ENCODE peak calls at places on chromosomes 11 and 22, in eight cellular contexts. A is adrenal gland, B is GM20000, G is heart left ventricle, U is endodermal cell, J is activated B cell treated with CpG ODN at 0.5 μM for 24 hours, F is IMR-90, S is bronchial epithelial cell. N is an unnamed sample.

GRCh38 chr11:66844496-66845142 is 1.4 kb downstream of the RCE1 start:
- DNase-seq in A (peak), B (no peak), G (no peak), U (peak), J (no peak), F (no peak), S (no peak), N (no peak)

GRCh38 chr11:62461740-62462522 is 43.1 kb downstream of the SCGB1A1 start:
- DNase-seq in A (no peak), B (no peak), G (no peak), U (no peak), J (no peak), F (peak), S (no peak), N (no peak)

GRCh38 chr11:10097615-10098014 is 196.4 kb downstream of the SBF2 start:
- DNase-seq in A (no peak), B (no peak), G (no peak), U (no peak), J (no peak), F (no peak), S (no peak), N (no peak)

GRCh38 chr22:38236786-38237185 is 35.0 kb downstream of the MAFF start:
- DNase-seq in A (no peak), B (no peak), G (no peak), U (no peak), J (no peak), F (no peak), S (peak), N (no peak)

GRCh38 chr22:33883961-33884808 is 36.1 kb downstream of the LARGE1 start:
- DNase-seq in A (peak), B (no peak), G (peak), U (no peak), J (no peak), F (no peak), S (no peak), N (no peak)

GRCh38 chr11:47234669-47235075 is 13.9 kb downstream of the ACP2 start:
- DNase-seq in A (peak), B (no peak), G (peak), U (no peak), J (no peak), F (peak), S (no peak), N (no peak)

GRCh38 chr11:10382518-10382917 is 72.5 kb upstream of the AMPD3 start:
- DNase-seq in A (no peak), B (no peak), G (no peak), U (peak), J (no peak), F (no peak), S (no peak), N (no peak)

GRCh38 chr22:17198188-17199130 is 20.8 kb downstream of the ADA2 start:
- DNase-seq in A (no peak), B (no peak), G (peak), U (peak), J (no peak), F (no peak), S (no peak), N (peak)

GRCh38 chr11:106473089-106473722 is 395.7 kb downstream of the AASDHPPT start:
- DNase-seq in A (no peak), B (no peak), G (no peak), U (no peak), J (no peak), F (peak), S (peak), N (no peak)

GRCh38 chr11:7351228-7351627 is 99.5 kb downstream of the SYT9 start:
- DNase-seq in A (no peak), B (no peak), G (no peak), U (no peak), J (no peak), F (no peak), S (no peak), N (no peak)

GRCh38 chr11:7347611-7348431 is 96.1 kb downstream of the SYT9 start:
- DNase-seq in A (no peak), B (no peak), G (no peak), U (no peak), J (no peak), F (no peak), S (no peak), N (no peak)

GRCh38 chr11:7348432-7349298 is 97.0 kb downstream of the SYT9 start:
- DNase-seq in A (no peak), B (no peak), G (no peak), U (peak), J (no peak), F (no peak), S (peak), N (no peak)

GRCh38 chr11:7353100-7353499 is 101.4 kb downstream of the SYT9 start:
- DNase-seq in A (no peak), B (peak), G (no peak), U (peak), J (peak), F (no peak), S (peak), N (peak)
- TF ChIP-seq CTCF in A (peak), B (peak), G (peak), U (peak), J (no peak), F (peak), S (peak), N (peak)

GRCh38 chr11:107757661-107758060 is 45.8 kb upstream of the SLN start:
- DNase-seq in A (no peak), B (no peak), G (no peak), U (peak), J (no peak), F (no peak), S (no peak), N (no peak)
- TF ChIP-seq CTCF in A (no peak), B (no peak), G (no peak), U (peak), J (no peak), F (no peak), S (no peak), N (no peak)

GRCh38 chr22:23772315-23773246 is at the start of gene MMP11:
- DNase-seq in A (no peak), B (peak), G (peak), U (peak), J (peak), F (no peak), S (no peak), N (peak)
- TF ChIP-seq CTCF in A (no peak), B (no peak), G (no peak), U (peak), J (no peak), F (peak), S (no peak), N (no peak)

GRCh38 chr22:21098099-21098671 is 52.4 kb downstream of the LRRC74B start:
- DNase-seq in A (no peak), B (no peak), G (no peak), U (no peak), J (no peak), F (no peak), S (no peak), N (no peak)
- TF ChIP-seq CTCF in A (no peak), B (no peak), G (no peak), U (peak), J (no peak), F (no peak), S (no peak), N (no peak)

DNA sequence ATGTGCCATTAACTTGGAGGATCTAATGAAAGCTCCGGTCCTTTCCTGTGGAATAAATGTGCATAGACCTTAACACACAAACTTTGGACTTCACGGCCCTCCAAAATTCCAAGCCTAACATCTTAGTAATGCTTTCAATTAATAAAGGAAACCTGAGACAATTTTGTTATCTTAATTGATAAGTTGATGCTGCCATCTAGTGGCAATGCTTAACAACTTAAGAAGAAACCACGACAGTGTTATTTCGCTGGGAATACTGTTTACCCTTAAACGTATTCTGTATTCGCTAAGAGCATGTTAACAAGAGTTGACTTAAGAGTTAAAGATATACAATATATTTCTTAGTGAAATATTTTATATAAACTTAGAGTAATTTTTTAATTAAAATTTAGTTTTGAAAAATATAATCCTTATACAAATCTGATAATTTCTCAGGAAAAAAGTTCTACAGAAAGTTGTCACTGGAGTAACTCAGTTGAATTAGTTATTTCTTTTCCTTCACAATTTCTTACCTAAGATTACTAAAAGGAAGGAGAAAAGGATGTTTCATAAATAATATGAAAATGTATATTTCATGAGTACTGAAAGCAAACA is 35.0 kb upstream of the OR9G4 start:
- DNase-seq in A (no peak), B (peak), G (no peak), U (no peak), J (no peak), F (peak), S (peak), N (peak)
- TF ChIP-seq CTCF in A (peak), B (peak), G (peak), U (peak), J (peak), F (peak), S (peak), N (peak)